ENCODE peak calls at places on chromosome 4, in four cellular contexts. G, F, L and S are unnamed samples.

GRCh38 chr4:5158825-5159224 is 107.5 kb downstream of the STK32B start:
- DNase-seq in F (no peak), G (no peak), L (no peak), S (no peak)

GRCh38 chr4:33649015-33649414 is 2595.3 kb downstream of the ARAP2 start:
- DNase-seq in L (no peak), F (peak), G (no peak), S (peak)

GRCh38 chr4:56302775-56303174 is 84.5 kb downstream of the AASDH start:
- DNase-seq in L (no peak), F (peak), G (no peak), S (no peak)

GRCh38 chr4:184958127-184958806 is 60.0 kb upstream of the HELT start:
- DNase-seq in G (peak), L (no peak), F (no peak), S (no peak)

GRCh38 chr4:25621027-25621930 is 34.4 kb upstream of the SLC34A2 start:
- DNase-seq in G (no peak), L (peak), F (no peak), S (no peak)

GRCh38 chr4:155377281-155377680 is 516 bp upstream of the MAP9 start:
- DNase-seq in G (no peak), F (peak), L (no peak), S (peak)

GRCh38 chr4:165537028-165537648 is 158.3 kb downstream of the CPE start:
- DNase-seq in L (peak), F (peak), G (no peak), S (peak)

GRCh38 chr4:147975902-147976301 is 244.0 kb downstream of the ARHGAP10 start:
- DNase-seq in L (no peak), F (peak), G (no peak), S (peak)

GRCh38 chr4:40325406-40326019 is 9.6 kb upstream of the CHRNA9 start:
- DNase-seq in L (peak), G (no peak), F (peak), S (peak)

GRCh38 chr4:134935320-134935719 is 733.7 kb upstream of the PABPC4L start:
- DNase-seq in L (peak), G (no peak), F (no peak), S (peak)

GRCh38 chr4:48801739-48802138 is 21.7 kb upstream of the FRYL start:
- DNase-seq in L (no peak), F (no peak), G (no peak), S (no peak)

GRCh38 chr4:176335421-176335820 is 15.7 kb downstream of the SPCS3 start:
- DNase-seq in L (no peak), F (peak), G (no peak), S (no peak)

GRCh38 chr4:184814686-184815045 is 11.1 kb downstream of the ACSL1 start:
- DNase-seq in G (no peak), F (no peak), L (no peak), S (no peak)

GRCh38 chr4:79247695-79248394 is 78.0 kb downstream of the NAA11 start:
- DNase-seq in F (no peak), G (no peak), L (no peak), S (no peak)

GRCh38 chr4:165294907-165295306 is 32.6 kb upstream of the MSMO1 start:
- DNase-seq in L (no peak), F (no peak), G (no peak), S (no peak)

GRCh38 chr4:78654809-78655208 is 103.2 kb downstream of the ANXA3 start:
- DNase-seq in G (no peak), L (no peak), F (peak), S (no peak)

GRCh38 chr4:168028568-168028967 is 63.8 kb upstream of the ANXA10 start:
- DNase-seq in L (no peak), G (no peak), F (peak), S (no peak)

GRCh38 chr4:19266566-19266965 is 985.1 kb upstream of the SLIT2 start:
- DNase-seq in L (peak), G (no peak), F (no peak), S (peak)

GRCh38 chr4:121411151-121411744 is 30.4 kb upstream of the QRFPR start:
- DNase-seq in G (peak), F (no peak), L (no peak), S (no peak)

GRCh38 chr4:13546855-13547562 is 2.7 kb upstream of the NKX3-2 start:
- DNase-seq in F (no peak), G (peak), L (no peak), S (peak)

GRCh38 chr4:113080050-113080449 is 30.6 kb downstream of the ANK2 start:
- DNase-seq in F (peak), L (no peak), G (no peak), S (peak)

GRCh38 chr4:140579278-140579677 is 10.5 kb upstream of the UCP1 start:
- DNase-seq in G (no peak), F (no peak), L (no peak), S (no peak)

GRCh38 chr4:6692379-6692778 is 1.3 kb upstream of the S100P start:
- DNase-seq in F (no peak), L (no peak), G (no peak), S (no peak)
- H2BK15ac ChIP-seq in F (no peak), L (no peak), G (no peak), S (no peak)

GRCh38 chr4:17030543-17030942 is 132.1 kb upstream of the LDB2 start:
- DNase-seq in G (no peak), L (no peak), F (peak), S (peak)
- H2BK15ac ChIP-seq in G (no peak), L (no peak), F (peak), S (no peak)

GRCh38 chr4:2768124-2768523 is 12.0 kb upstream of the TNIP2 start:
- DNase-seq in G (no peak), F (no peak), L (no peak), S (no peak)

GRCh38 chr4:2767046-2767704 is 11.0 kb upstream of the TNIP2 start:
- DNase-seq in G (no peak), F (no peak), L (no peak), S (no peak)

GRCh38 chr4:2765832-2766526 is 9.8 kb upstream of the TNIP2 start:
- DNase-seq in F (no peak), G (no peak), L (no peak), S (no peak)

GRCh38 chr4:2768921-2769336 is 12.8 kb upstream of the TNIP2 start:
- DNase-seq in L (no peak), G (no peak), F (no peak), S (peak)

DNA sequence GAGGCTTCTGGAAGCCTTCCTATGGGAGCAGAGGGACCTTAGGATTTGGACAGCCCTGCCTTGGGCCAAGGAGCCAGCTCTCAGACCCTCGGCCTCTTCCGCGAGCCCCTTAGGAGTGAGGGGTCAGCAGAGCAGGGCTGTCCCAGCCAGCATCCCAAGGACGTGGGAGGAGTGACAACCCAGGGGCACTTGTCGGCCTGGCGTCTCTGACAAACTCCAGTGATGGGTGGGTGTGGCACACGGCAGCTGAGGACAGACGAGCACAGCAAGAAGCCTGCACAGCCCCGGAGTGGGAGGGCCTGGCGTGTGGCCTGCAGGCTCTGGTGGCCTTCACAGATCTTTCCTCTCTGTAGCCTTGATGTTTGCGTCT is 11.6 kb upstream of the TNIP2 start:
- DNase-seq in G (no peak), F (no peak), L (no peak), S (no peak)
- H2BK15ac ChIP-seq in G (no peak), F (no peak), L (no peak), S (no peak)

GRCh38 chr4:128463006-128463405 is 175.4 kb upstream of the PGRMC2 start:
- DNase-seq in L (no peak), F (no peak), G (no peak), S (no peak)
- H2BK15ac ChIP-seq in L (no peak), F (no peak), G (no peak), S (no peak)

DNA sequence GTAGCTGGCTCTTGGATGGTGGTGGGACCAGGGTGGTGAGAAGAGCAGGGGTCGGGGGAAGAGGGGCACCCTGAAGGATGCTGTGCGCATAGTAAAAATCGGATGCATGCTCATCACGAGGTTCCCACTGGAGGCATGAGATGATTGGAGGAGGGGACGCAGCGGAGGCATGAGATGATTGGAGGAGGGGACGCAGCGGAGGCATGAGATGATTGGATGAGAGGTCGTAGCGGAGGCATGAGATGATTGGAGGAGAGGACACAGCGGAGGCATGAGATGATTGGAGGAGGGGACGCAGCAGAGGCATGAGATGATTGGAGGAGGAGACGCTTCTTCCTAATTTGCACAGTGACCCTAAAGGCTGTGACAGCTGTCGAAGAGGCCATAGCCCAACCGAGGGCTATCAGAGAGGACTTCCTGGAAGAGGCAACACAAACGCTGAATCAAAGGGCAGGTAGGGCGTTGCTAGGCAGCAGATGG is 106.7 kb downstream of the ADRA2C start:
- DNase-seq in L (no peak), F (no peak), G (peak), S (no peak)
- H2BK15ac ChIP-seq in L (peak), F (no peak), G (no peak), S (no peak)

GRCh38 chr4:138659041-138659565 is 356.5 kb upstream of the NOCT start:
- DNase-seq in G (peak), L (no peak), F (no peak), S (no peak)
- H2BK15ac ChIP-seq in G (no peak), L (no peak), F (no peak), S (no peak)

DNA sequence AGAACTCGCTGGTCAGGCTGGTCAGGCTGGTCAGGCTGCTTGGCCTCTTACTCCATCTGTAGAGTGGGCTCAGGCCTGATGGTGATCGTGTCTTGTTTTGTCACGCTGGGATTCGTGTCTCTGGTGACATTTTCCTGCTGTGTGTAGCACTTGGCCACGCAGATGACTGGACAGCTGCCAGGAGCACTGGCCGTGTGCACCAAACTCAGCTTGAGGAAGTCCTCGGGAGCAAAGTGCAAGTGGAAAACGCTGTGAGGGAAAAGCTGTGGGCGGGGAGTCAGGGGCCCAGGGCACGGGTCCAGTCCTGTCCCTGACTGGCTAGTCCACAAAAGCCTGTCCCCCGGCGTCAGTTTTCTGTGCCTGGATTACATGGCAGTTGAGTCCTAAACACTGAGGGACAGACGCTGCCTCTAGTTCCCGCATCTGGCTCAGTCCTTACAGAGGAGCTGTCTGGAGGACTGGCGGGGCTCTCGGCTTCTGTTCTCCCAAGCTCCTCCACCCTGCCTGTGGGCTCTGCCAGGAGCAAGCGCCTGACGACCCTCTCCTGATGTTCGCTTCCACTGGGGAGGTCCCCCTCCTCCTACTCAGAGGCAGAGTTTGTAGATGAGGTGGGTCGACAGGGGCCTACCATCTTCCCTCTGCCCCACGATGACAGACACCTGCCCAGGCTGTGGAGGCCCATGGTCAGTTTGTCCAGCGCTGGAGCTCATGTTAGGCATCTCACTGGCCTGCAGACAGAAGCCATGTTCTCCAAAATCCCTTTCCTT is 35.9 kb upstream of the GRPEL1 start:
- DNase-seq in G (no peak), F (peak), L (no peak), S (peak)
- H2BK15ac ChIP-seq in G (no peak), F (no peak), L (peak), S (no peak)

DNA sequence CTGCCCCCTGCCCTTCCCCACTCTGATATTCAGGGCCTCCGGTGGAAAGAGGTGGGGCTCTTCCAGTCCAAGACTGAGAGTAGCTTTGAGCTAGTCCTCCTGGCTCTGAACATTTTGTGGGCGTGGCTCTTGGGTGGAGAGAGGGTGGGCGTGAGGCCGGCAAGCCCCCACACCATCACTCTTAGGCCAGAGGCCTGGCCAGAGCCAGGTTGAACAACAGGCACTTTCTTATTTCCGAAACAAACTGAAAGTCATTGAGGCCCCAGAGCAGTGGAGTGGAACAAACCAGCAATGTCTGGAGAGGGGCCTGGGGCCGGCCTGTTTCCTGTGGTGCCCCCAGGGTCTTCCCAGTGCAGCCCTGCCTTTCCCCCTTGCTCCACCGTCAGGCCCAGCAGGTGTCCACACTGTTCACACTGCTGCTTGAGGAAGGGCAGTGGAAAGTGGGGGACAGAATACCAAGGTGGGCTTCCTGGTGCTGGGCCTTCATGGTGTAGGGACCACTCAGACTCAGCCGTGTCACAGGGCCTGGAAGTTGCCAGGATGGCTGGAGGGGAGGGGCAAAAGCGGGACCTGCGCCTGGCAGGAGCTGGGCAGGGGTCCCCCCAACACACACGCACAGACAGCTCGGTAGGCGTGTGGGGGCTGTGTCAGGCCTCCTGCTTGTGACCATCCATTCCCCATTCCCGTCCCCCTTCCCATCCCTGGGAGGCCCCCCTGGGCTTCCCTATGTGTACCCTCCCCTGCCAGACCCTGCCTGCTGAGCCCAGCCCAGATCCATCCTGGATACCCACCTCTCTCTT is 2.9 kb downstream of the ADRA2C start:
- DNase-seq in F (no peak), G (no peak), L (no peak), S (no peak)
- H2BK15ac ChIP-seq in F (no peak), G (no peak), L (no peak), S (no peak)

GRCh38 chr4:151994429-151994828 is 233.6 kb upstream of the GATB start:
- DNase-seq in F (no peak), L (no peak), G (no peak), S (no peak)
- H2BK15ac ChIP-seq in F (no peak), L (no peak), G (no peak), S (no peak)

DNA sequence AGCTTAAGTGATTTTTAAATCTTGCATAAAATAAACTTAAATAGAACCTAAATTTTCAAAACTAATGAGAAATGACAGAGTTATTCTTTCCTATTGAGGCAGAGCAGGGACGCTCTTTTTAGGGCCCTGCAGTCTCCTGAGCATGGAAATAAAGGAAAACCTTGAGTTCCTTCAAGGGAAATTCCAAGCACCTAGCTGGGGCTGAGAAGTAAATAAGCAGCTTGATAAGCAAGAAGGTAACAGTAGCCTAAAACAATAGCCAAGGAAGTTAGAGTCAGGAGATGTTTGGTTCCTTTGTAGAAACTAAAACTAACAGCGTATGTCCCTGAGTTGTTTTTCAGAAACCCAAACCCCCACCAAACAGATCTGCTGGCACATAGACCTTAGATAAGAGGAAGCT is 174.6 kb downstream of the COL25A1 start:
- DNase-seq in G (no peak), L (no peak), F (no peak), S (no peak)
- H2BK15ac ChIP-seq in G (no peak), L (no peak), F (no peak), S (no peak)